ENCODE peak calls at places on chromosomes 11 and 22, in nine cellular contexts. H, Z, N, V, Y, F, A, P and Q are unnamed samples.

GRCh38 chr11:109898592-109898991 is 194.6 kb upstream of the ZC3H12C start:
- DNase-seq in Y (no peak), N (no peak), P (no peak), A (no peak), Z (no peak), V (no peak), F (no peak), H (no peak), Q (no peak)

GRCh38 chr11:129258205-129258604 is 66.1 kb upstream of the ARHGAP32 start:
- DNase-seq in P (no peak), H (no peak), F (no peak), V (no peak), A (no peak), Y (no peak), N (no peak), Z (no peak), Q (no peak)

GRCh38 chr11:68142028-68142412 is 20.8 kb upstream of the CHKA start:
- DNase-seq in P (no peak), N (no peak), Z (no peak), V (no peak), H (peak), Y (no peak), F (no peak), A (no peak), Q (no peak)

GRCh38 chr11:99260696-99261095 is 239.9 kb downstream of the CNTN5 start:
- DNase-seq in V (no peak), A (no peak), Y (peak), F (no peak), H (no peak), N (no peak), Z (no peak), P (no peak), Q (no peak)

GRCh38 chr22:27682438-27682837 is 119.1 kb downstream of the MN1 start:
- DNase-seq in Z (no peak), V (no peak), H (no peak), A (no peak), P (no peak), Y (no peak), F (no peak), N (no peak), Q (no peak)

GRCh38 chr11:95608093-95608492 is 181.5 kb downstream of the FAM76B start:
- DNase-seq in Y (no peak), F (no peak), A (no peak), P (no peak), Z (no peak), H (no peak), N (no peak), V (no peak), Q (no peak)

GRCh38 chr11:34790620-34791019 is 125.6 kb downstream of the APIP start:
- DNase-seq in Z (no peak), H (no peak), A (peak), P (no peak), V (no peak), Y (no peak), N (no peak), F (no peak), Q (no peak)

GRCh38 chr11:12430912-12431311 is 53.5 kb downstream of the PARVA start:
- DNase-seq in P (peak), V (peak), Y (peak), Z (peak), A (peak), N (peak), H (peak), F (no peak), Q (no peak)

GRCh38 chr11:104830080-104830479 is 68.2 kb downstream of the CASP12 start:
- DNase-seq in P (no peak), A (peak), Y (peak), Z (no peak), F (no peak), V (no peak), N (no peak), H (no peak), Q (no peak)

GRCh38 chr11:34915136-34916013 is 804 bp downstream of the APIP start:
- DNase-seq in A (no peak), Z (no peak), F (no peak), V (no peak), Y (peak), P (no peak), H (no peak), N (no peak), Q (no peak)

GRCh38 chr11:32448232-32448631 is 12.9 kb upstream of the WT1 start:
- DNase-seq in H (peak), V (no peak), F (peak), Y (no peak), P (no peak), A (no peak), N (no peak), Z (no peak), Q (no peak)

GRCh38 chr22:33601062-33601461 is 319.2 kb downstream of the LARGE1 start:
- DNase-seq in P (no peak), Z (no peak), Y (no peak), V (no peak), A (no peak), H (no peak), F (no peak), N (no peak), Q (no peak)

GRCh38 chr11:8867856-8868705 is 42.9 kb upstream of the AKIP1 start:
- DNase-seq in A (no peak), V (no peak), F (no peak), Y (peak), N (no peak), H (no peak), Z (no peak), P (no peak), Q (no peak)

GRCh38 chr11:73154178-73154577 is 12.1 kb upstream of the FCHSD2 start:
- DNase-seq in H (no peak), P (peak), V (no peak), A (no peak), F (peak), Y (no peak), Z (no peak), N (peak), Q (peak)

GRCh38 chr11:85076535-85077330 is 550.4 kb downstream of the DLG2 start:
- DNase-seq in P (no peak), N (no peak), A (no peak), Y (peak), Z (no peak), V (no peak), H (no peak), F (no peak), Q (no peak)

GRCh38 chr11:110095554-110095953 is 2.4 kb downstream of the ZC3H12C start:
- DNase-seq in P (no peak), F (no peak), V (peak), N (no peak), A (no peak), Y (no peak), H (no peak), Z (no peak), Q (no peak)

GRCh38 chr11:17219016-17219415 is 11.2 kb upstream of the PIK3C2A start:
- DNase-seq in Y (no peak), A (no peak), P (no peak), H (no peak), Z (no peak), N (no peak), F (no peak), V (no peak), Q (no peak)

GRCh38 chr11:83194284-83195175 is 1.0 kb downstream of the ANKRD42 start:
- DNase-seq in N (peak), V (peak), H (peak), Y (peak), F (no peak), P (peak), A (peak), Z (peak), Q (peak)

GRCh38 chr11:47285969-47286770 is 16.2 kb downstream of the MADD start:
- DNase-seq in P (no peak), Z (no peak), F (no peak), N (peak), V (no peak), H (no peak), A (no peak), Y (no peak), Q (no peak)

DNA sequence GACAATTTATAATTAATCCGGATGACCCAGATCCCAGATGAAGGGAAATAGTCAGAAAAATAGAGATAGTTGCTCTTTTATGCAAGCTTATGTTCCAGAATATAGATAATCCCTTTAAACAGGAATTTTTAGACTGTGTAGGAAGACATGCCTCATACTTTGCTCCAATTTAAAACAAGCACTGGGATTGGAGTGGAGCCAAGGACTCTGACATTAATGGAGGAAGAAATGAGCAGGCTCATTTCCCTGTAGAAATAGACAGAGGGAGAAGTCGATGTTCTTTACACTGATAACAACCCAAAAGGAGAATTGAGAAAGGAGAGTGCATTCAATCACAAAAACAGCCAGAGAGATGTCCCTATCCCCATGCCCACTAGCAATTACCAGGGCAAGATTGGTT is 70.1 kb upstream of the LRRC55 start:
- DNase-seq in P (no peak), V (peak), N (no peak), Z (no peak), F (no peak), H (no peak), Y (no peak), A (peak), Q (no peak)
- TF ChIP-seq POLR2A in P (no peak), V (no peak), N (no peak), Z (no peak), F (no peak), H (no peak), Y (no peak), A (no peak), Q (no peak)

GRCh38 chr11:69744435-69744834 is 30.7 kb downstream of the FGF4 start:
- DNase-seq in V (no peak), N (no peak), Y (peak), P (no peak), Z (no peak), F (no peak), H (no peak), A (peak), Q (no peak)
- H3K27ac ChIP-seq in V (no peak), N (no peak), Y (peak), P (no peak), Z (no peak), F (no peak), H (no peak), A (no peak), Q (no peak)

GRCh38 chr11:117180661-117181585 is 2.4 kb downstream of the SIDT2 start:
- DNase-seq in V (peak), A (peak), F (peak), Y (peak), H (peak), N (peak), P (peak), Z (peak), Q (peak)
- H3K4me3 ChIP-seq in V (no peak), A (no peak), F (no peak), Y (no peak), H (peak), N (no peak), P (no peak), Z (peak), Q (peak)

GRCh38 chr11:57711414-57712255 is at the start of gene MED19:
- DNase-seq in Y (peak), P (peak), N (peak), F (peak), H (peak), A (no peak), V (peak), Z (peak), Q (peak)
- TF ChIP-seq POLR2A in Y (peak), P (peak), N (no peak), F (peak), H (no peak), A (peak), V (peak), Z (no peak), Q (no peak)

DNA sequence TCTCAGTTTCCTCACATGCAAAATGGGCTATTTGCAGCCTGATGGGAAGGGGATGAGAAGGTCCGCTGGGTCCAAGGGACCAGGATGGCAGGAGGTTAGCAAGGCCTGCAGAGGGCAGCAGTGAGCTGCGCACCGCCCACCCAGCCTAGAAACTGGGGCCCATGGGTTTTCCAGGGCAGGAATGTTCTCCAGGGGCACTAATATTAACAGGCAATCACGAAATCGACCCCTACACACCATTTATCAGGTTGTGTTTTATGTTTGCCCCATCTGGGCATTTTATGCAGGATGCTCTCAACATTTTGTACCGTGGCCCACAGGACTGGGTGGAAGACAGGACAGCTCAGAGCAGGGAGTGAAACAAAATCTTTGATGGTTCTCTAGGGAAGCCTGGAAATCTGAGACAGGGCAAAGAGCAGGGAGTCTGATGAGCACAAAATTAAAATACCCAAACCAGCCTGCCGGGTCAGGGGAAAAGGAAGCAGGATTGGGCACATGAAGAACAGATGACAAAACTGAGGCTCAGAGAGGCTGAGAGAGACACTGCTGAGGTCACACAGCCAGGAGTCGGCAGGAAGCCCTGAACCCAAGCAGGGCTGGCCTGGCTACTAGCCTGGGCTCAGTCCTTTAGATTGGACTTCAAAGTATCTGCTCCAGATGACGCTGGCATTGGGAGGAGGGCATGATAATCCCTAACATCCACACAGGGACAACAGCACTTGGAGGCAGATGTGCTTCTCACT is 1.6 kb upstream of the BCR start:
- DNase-seq in Y (peak), Z (peak), H (peak), V (peak), F (no peak), A (peak), P (peak), N (peak), Q (peak)
- H3K27ac ChIP-seq in Y (no peak), Z (peak), H (no peak), V (no peak), F (no peak), A (peak), P (peak), N (peak), Q (peak)

GRCh38 chr22:49972163-49973017 is 11.8 kb downstream of the PIM3 start:
- DNase-seq in F (no peak), A (no peak), V (peak), Y (no peak), P (no peak), Z (no peak), H (peak), N (peak), Q (peak)
- H3K4me3 ChIP-seq in F (peak), A (no peak), V (no peak), Y (no peak), P (no peak), Z (peak), H (peak), N (peak), Q (no peak)

DNA sequence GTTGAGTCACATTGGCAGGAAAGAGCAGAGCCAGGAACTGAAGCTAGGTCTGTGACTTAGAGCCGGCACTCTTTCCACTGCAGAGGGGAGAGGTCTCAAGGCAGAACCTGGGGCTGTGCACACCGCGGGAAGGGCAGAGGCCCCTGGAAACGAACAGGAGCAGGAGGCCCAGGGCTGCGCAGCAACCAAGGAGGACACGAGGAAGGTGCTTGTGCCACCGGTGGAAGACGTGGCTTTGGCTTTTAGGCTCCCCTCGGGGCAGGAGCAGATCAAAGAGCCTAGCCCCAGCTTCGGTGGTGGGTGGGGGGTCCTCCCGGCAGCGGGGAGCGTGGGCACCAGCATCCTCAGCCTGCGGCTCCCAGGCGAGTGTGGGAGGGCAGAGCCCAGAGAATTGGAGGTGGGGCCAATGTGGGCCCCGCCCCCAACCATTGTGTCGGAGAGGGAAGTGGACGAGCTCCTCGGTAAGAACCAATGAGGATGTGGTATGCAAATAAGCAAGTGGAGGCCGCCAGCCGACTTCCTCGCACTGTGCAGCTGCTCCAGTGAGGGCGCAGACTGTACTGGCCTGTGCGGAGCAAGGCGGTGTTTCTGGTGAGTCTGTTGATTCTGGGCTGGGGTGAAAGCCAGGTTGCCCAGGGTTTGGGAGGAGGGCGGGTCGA is at the start of gene CCDC116:
- DNase-seq in F (no peak), Y (no peak), P (peak), N (no peak), H (peak), Z (no peak), V (peak), A (no peak), Q (peak)
- TF ChIP-seq POLR2A in F (peak), Y (no peak), P (no peak), N (no peak), H (no peak), Z (no peak), V (no peak), A (no peak), Q (no peak)

DNA sequence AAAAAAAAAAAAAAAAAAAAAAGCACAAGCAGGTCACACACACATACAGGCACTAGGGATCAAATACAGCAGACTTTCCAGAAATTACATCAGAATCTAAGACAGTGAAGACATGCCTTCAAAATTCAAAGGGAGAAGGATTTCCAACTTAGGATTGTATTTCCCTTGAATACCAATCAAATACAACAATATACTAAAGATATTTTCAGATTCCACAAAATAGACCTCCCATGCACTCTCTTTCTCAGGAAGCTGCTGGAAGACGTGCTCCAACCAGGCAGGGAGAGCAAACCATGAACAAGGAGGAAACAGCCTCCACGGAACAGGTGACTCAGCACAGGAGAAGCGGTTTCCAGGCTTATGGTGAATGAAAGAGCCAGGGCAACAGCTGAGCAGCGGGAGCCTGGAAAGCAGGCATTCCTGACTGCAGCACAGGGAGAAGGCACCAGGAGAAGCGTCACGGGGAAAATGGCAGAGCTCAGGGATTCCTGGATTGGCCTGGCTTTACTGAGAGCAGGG is 32.0 kb downstream of the TMEM184B start:
- DNase-seq in V (peak), Z (no peak), A (peak), P (peak), F (no peak), H (peak), Y (peak), N (no peak), Q (no peak)
- H3K27ac ChIP-seq in V (no peak), Z (peak), A (peak), P (peak), F (no peak), H (peak), Y (peak), N (no peak), Q (no peak)

GRCh38 chr22:24027991-24028390 is 16.9 kb downstream of the CABIN1 start:
- DNase-seq in P (no peak), Z (no peak), A (no peak), F (no peak), H (no peak), Y (no peak), V (no peak), N (no peak), Q (no peak)
- H3K4me3 ChIP-seq in P (no peak), Z (no peak), A (no peak), F (no peak), H (no peak), Y (no peak), V (no peak), N (no peak), Q (no peak)

GRCh38 chr11:119363874-119364590 is 17.5 kb downstream of the USP2 start:
- DNase-seq in V (peak), A (peak), N (peak), H (peak), P (peak), Z (no peak), Y (no peak), F (no peak), Q (peak)

GRCh38 chr11:119365071-119365591 is 16.4 kb downstream of the USP2 start:
- DNase-seq in F (no peak), P (no peak), Z (no peak), A (no peak), N (no peak), H (no peak), Y (peak), V (no peak), Q (peak)

GRCh38 chr11:119361961-119362725 is 15.6 kb upstream of the MFRP start:
- DNase-seq in A (no peak), H (no peak), Y (no peak), V (no peak), Z (no peak), N (no peak), F (no peak), P (no peak), Q (peak)

GRCh38 chr11:119362741-119363080 is 16.2 kb upstream of the MFRP start:
- DNase-seq in H (no peak), P (no peak), A (no peak), F (no peak), V (no peak), Y (no peak), N (no peak), Z (no peak), Q (peak)

GRCh38 chr11:119363081-119363861 is 16.8 kb upstream of the MFRP start:
- DNase-seq in F (no peak), V (peak), P (no peak), Z (no peak), Y (no peak), A (no peak), H (no peak), N (no peak), Q (peak)
- TF ChIP-seq POLR2A in F (no peak), V (peak), P (no peak), Z (no peak), Y (no peak), A (no peak), H (no peak), N (no peak), Q (no peak)